ENCODE peak calls at places on chromosomes 5 and 9, in ten cellular contexts. I is HS-5; R is HFF-Myc; B is activated CD4-positive, alpha-beta T cell treated with anti-CD3 and anti-CD28 coated beads, Interleukin-2, amount 50 U/mL, for 1 hour; J is HT1080; E is skeletal muscle cell; A is fibroblast of the aortic adventitia; F is HEK293T; M is NCI-H510A treated with DMSO at 0.1 percent for 48 hours; P is NCI-H146. S is an unnamed sample.

GRCh38 chr5:76901522-76901921 is 51.3 kb upstream of the CRHBP start:
- DNase-seq in B (no peak), E (no peak), I (no peak), A (no peak), P (no peak), R (no peak), M (no peak), J (no peak), F (no peak), S (no peak)

GRCh38 chr5:32630867-32631491 is 45.6 kb downstream of the SUB1 start:
- DNase-seq in P (no peak), J (no peak), I (no peak), R (no peak), A (no peak), E (no peak), B (no peak), M (no peak), F (no peak), S (no peak)

GRCh38 chr9:109481747-109482325 is 16.3 kb downstream of the PTPN3 start:
- DNase-seq in P (no peak), B (no peak), A (no peak), E (no peak), I (no peak), J (no peak), R (no peak), F (no peak), M (no peak), S (no peak)

GRCh38 chr9:87270241-87271234 is 227.1 kb upstream of the DAPK1 start:
- DNase-seq in B (no peak), P (no peak), E (peak), M (no peak), A (peak), I (no peak), J (peak), F (no peak), R (peak), S (peak)

GRCh38 chr5:140324041-140324833 is 21.3 kb upstream of the PFDN1 start:
- DNase-seq in I (no peak), A (no peak), R (no peak), E (no peak), F (no peak), J (no peak), B (no peak), M (no peak), P (no peak), S (no peak)

GRCh38 chr9:3330792-3331420 is 194.9 kb downstream of the RFX3 start:
- DNase-seq in E (peak), R (no peak), P (no peak), F (no peak), I (peak), A (peak), J (peak), M (no peak), B (no peak), S (no peak)

GRCh38 chr5:140351609-140352334 is 5.4 kb upstream of the HBEGF start:
- DNase-seq in B (peak), R (peak), E (no peak), J (peak), M (peak), A (peak), I (no peak), P (peak), F (peak), S (no peak)

GRCh38 chr5:172452398-172453205 is 1.7 kb downstream of the SH3PXD2B start:
- DNase-seq in R (no peak), A (peak), B (no peak), J (peak), E (peak), M (peak), F (no peak), I (no peak), P (peak), S (no peak)

GRCh38 chr5:58410441-58410840 is 49.4 kb downstream of the PLK2 start:
- DNase-seq in J (peak), R (peak), I (peak), E (peak), M (no peak), B (no peak), F (no peak), A (peak), P (peak), S (peak)

GRCh38 chr5:42994285-42995151 is 45.6 kb downstream of the ANXA2R start:
- DNase-seq in I (peak), B (peak), J (no peak), M (peak), E (peak), A (peak), F (peak), P (no peak), R (peak), S (peak)

GRCh38 chr5:173800340-173800739 is 87.8 kb upstream of the CPEB4 start:
- DNase-seq in A (no peak), P (no peak), J (no peak), B (no peak), M (no peak), I (no peak), R (no peak), F (no peak), E (no peak), S (no peak)

GRCh38 chr5:144150996-144151395 is 19.5 kb downstream of the YIPF5 start:
- DNase-seq in M (no peak), I (no peak), R (no peak), E (no peak), P (no peak), F (no peak), B (no peak), A (peak), J (no peak), S (no peak)

GRCh38 chr9:2173170-2173569 is 158.0 kb downstream of the SMARCA2 start:
- DNase-seq in R (no peak), E (no peak), A (no peak), F (no peak), I (no peak), M (no peak), B (no peak), J (no peak), P (no peak), S (no peak)

GRCh38 chr5:57176350-57176857 is 2.5 kb downstream of the GPBP1 start:
- DNase-seq in M (no peak), R (no peak), E (peak), J (peak), F (no peak), I (peak), A (peak), B (no peak), P (no peak), S (no peak)

GRCh38 chr9:87595605-87596004 is 97.9 kb downstream of the DAPK1 start:
- DNase-seq in A (no peak), J (no peak), F (no peak), B (no peak), E (no peak), R (no peak), I (no peak), M (no peak), P (no peak), S (no peak)

GRCh38 chr9:117081641-117082317 is 333.1 kb downstream of the ASTN2 start:
- DNase-seq in F (no peak), J (no peak), P (no peak), I (no peak), B (no peak), E (no peak), M (no peak), R (no peak), A (no peak), S (no peak)

GRCh38 chr9:93071464-93071863 is 13.0 kb downstream of the SUSD3 start:
- DNase-seq in P (peak), B (no peak), J (peak), F (peak), M (no peak), R (no peak), E (no peak), A (peak), I (no peak), S (no peak)

GRCh38 chr9:2050236-2050635 is 35.1 kb downstream of the SMARCA2 start:
- DNase-seq in I (no peak), B (no peak), M (no peak), F (no peak), A (no peak), J (no peak), R (no peak), P (no peak), E (no peak), S (no peak)

GRCh38 chr9:133349965-133350624 is 2.1 kb downstream of the RPL7A start:
- DNase-seq in M (no peak), R (no peak), P (no peak), I (no peak), F (no peak), E (no peak), A (no peak), J (no peak), B (no peak), S (no peak)

GRCh38 chr5:1216918-1217295 is 8.3 kb upstream of the SLC6A18 start:
- DNase-seq in M (no peak), J (no peak), R (no peak), I (no peak), A (no peak), E (no peak), B (no peak), P (no peak), F (no peak), S (no peak)

GRCh38 chr5:81315336-81315735 is 13.9 kb downstream of the ZCCHC9 start:
- DNase-seq in P (no peak), R (no peak), F (no peak), J (peak), I (no peak), M (no peak), B (no peak), A (peak), E (no peak), S (no peak)

GRCh38 chr5:168653611-168654010 is 74.4 kb upstream of the PANK3 start:
- DNase-seq in P (no peak), A (no peak), R (no peak), E (no peak), B (no peak), F (no peak), I (no peak), M (no peak), J (no peak), S (no peak)

GRCh38 chr9:112582863-112583262 is 96.2 kb downstream of the KIAA1958 start:
- DNase-seq in J (no peak), F (no peak), R (no peak), M (no peak), E (no peak), I (no peak), B (no peak), A (no peak), P (no peak), S (no peak)

GRCh38 chr5:93201061-93201460 is 380.0 kb downstream of the NR2F1-AS1 start:
- DNase-seq in E (no peak), P (no peak), R (no peak), I (no peak), A (no peak), B (no peak), J (no peak), M (no peak), F (no peak), S (no peak)

GRCh38 chr5:337565-338130 is 16.1 kb downstream of the AHRR start:
- DNase-seq in F (peak), I (no peak), M (peak), R (no peak), E (no peak), A (peak), B (no peak), J (peak), P (peak), S (no peak)